ENCODE peak calls at places on chromosomes 7 and 10, in eight cellular contexts. One of them, this sample, is unnamed.

GRCh38 chr7:155420116-155420515 is 37.8 kb upstream of the EN2 start:
- DNase-seq in spleen: peak; percentile 45
- DNase-seq in transverse colon: no peak
- DNase-seq in suprapubic skin: no peak
- DNase-seq in K562: no peak
- DNase-seq in HCT116: no peak
- DNase-seq in prostate gland: no peak
- DNase-seq in breast epithelium: no peak
- DNase-seq in this sample: no peak

GRCh38 chr7:151614019-151614418 is 94.3 kb upstream of the RHEB start:
- DNase-seq in spleen: no peak
- DNase-seq in transverse colon: no peak
- DNase-seq in suprapubic skin: peak; percentile 28
- DNase-seq in K562: no peak
- DNase-seq in HCT116: no peak
- DNase-seq in prostate gland: no peak
- DNase-seq in breast epithelium: no peak
- DNase-seq in this sample: no peak

GRCh38 chr7:123609883-123610239 is 8.2 kb downstream of the ASB15 start:
- DNase-seq in spleen: no peak
- DNase-seq in transverse colon: no peak
- DNase-seq in suprapubic skin: no peak
- DNase-seq in K562: no peak
- DNase-seq in HCT116: no peak
- DNase-seq in prostate gland: no peak
- DNase-seq in breast epithelium: no peak
- DNase-seq in this sample: no peak

GRCh38 chr7:1509226-1509625 is 5.0 kb upstream of the INTS1 start:
- DNase-seq in spleen: no peak
- DNase-seq in transverse colon: no peak
- DNase-seq in suprapubic skin: no peak
- DNase-seq in K562: no peak
- DNase-seq in HCT116: no peak
- DNase-seq in prostate gland: no peak
- DNase-seq in breast epithelium: no peak
- DNase-seq in this sample: no peak

GRCh38 chr7:55509322-55509721 is 63.0 kb downstream of the VOPP1 start:
- DNase-seq in spleen: no peak
- DNase-seq in transverse colon: no peak
- DNase-seq in suprapubic skin: no peak
- DNase-seq in K562: no peak
- DNase-seq in HCT116: no peak
- DNase-seq in prostate gland: no peak
- DNase-seq in breast epithelium: no peak
- DNase-seq in this sample: no peak

GRCh38 chr10:45515630-45516029 is 141.6 kb downstream of the ALOX5 start:
- DNase-seq in spleen: no peak
- DNase-seq in transverse colon: no peak
- DNase-seq in suprapubic skin: no peak
- DNase-seq in K562: no peak
- DNase-seq in HCT116: no peak
- DNase-seq in prostate gland: no peak
- DNase-seq in breast epithelium: no peak
- DNase-seq in this sample: no peak

GRCh38 chr7:152054377-152055230 is 29.1 kb downstream of the GALNT11 start:
- DNase-seq in spleen: no peak
- DNase-seq in transverse colon: no peak
- DNase-seq in suprapubic skin: no peak
- DNase-seq in K562: no peak
- DNase-seq in HCT116: no peak
- DNase-seq in prostate gland: no peak
- DNase-seq in breast epithelium: no peak
- DNase-seq in this sample: no peak

GRCh38 chr10:126425473-126426065 is 37.3 kb upstream of the ADAM12 start:
- DNase-seq in spleen: no peak
- DNase-seq in transverse colon: no peak
- DNase-seq in suprapubic skin: no peak
- DNase-seq in K562: no peak
- DNase-seq in HCT116: no peak
- DNase-seq in prostate gland: no peak
- DNase-seq in breast epithelium: no peak
- DNase-seq in this sample: no peak

GRCh38 chr7:919114-919442 is 35.4 kb downstream of the ADAP1 start:
- DNase-seq in spleen: peak; percentile 70
- DNase-seq in transverse colon: peak; percentile 8
- DNase-seq in suprapubic skin: peak; percentile 56
- DNase-seq in K562: no peak
- DNase-seq in HCT116: no peak
- DNase-seq in prostate gland: no peak
- DNase-seq in breast epithelium: peak; percentile 12
- DNase-seq in this sample: no peak

GRCh38 chr10:112092529-112092928 is 91.0 kb downstream of the GPAM start:
- DNase-seq in spleen: no peak
- DNase-seq in transverse colon: no peak
- DNase-seq in suprapubic skin: no peak
- DNase-seq in K562: no peak
- DNase-seq in HCT116: no peak
- DNase-seq in prostate gland: no peak
- DNase-seq in breast epithelium: no peak
- DNase-seq in this sample: no peak

GRCh38 chr10:103911021-103911459 is 6.9 kb downstream of the STN1 start:
- DNase-seq in spleen: peak; percentile 81
- DNase-seq in transverse colon: no peak
- DNase-seq in suprapubic skin: no peak
- DNase-seq in K562: no peak
- DNase-seq in HCT116: no peak
- DNase-seq in prostate gland: no peak
- DNase-seq in breast epithelium: no peak
- DNase-seq in this sample: no peak

GRCh38 chr7:29189743-29190201 is 4.8 kb upstream of the CHN2 start:
- DNase-seq in spleen: peak; percentile 86
- DNase-seq in transverse colon: peak; percentile 67
- DNase-seq in suprapubic skin: peak; percentile 64
- DNase-seq in K562: peak; percentile 44
- DNase-seq in HCT116: peak; percentile 45
- DNase-seq in prostate gland: peak; percentile 58
- DNase-seq in breast epithelium: peak; percentile 55
- DNase-seq in this sample: no peak

GRCh38 chr10:21402606-21403083 is 122.8 kb downstream of the SKIDA1 start:
- DNase-seq in spleen: no peak
- DNase-seq in transverse colon: no peak
- DNase-seq in suprapubic skin: no peak
- DNase-seq in K562: no peak
- DNase-seq in HCT116: no peak
- DNase-seq in prostate gland: no peak
- DNase-seq in breast epithelium: no peak
- DNase-seq in this sample: peak; percentile 92

GRCh38 chr10:100934084-100934659 is 21.4 kb downstream of the SLF2 start:
- DNase-seq in spleen: no peak
- DNase-seq in transverse colon: no peak
- DNase-seq in suprapubic skin: no peak
- DNase-seq in K562: peak; percentile 11
- DNase-seq in HCT116: no peak
- DNase-seq in prostate gland: no peak
- DNase-seq in breast epithelium: no peak
- DNase-seq in this sample: no peak

GRCh38 chr10:4720463-4720862 is 105.5 kb upstream of the AKR1E2 start:
- DNase-seq in spleen: no peak
- DNase-seq in transverse colon: no peak
- DNase-seq in suprapubic skin: no peak
- DNase-seq in K562: no peak
- DNase-seq in HCT116: no peak
- DNase-seq in prostate gland: no peak
- DNase-seq in breast epithelium: no peak
- DNase-seq in this sample: no peak

GRCh38 chr7:40733111-40733510 is 598.3 kb downstream of the SUGCT start:
- DNase-seq in spleen: no peak
- DNase-seq in transverse colon: no peak
- DNase-seq in suprapubic skin: no peak
- DNase-seq in K562: no peak
- DNase-seq in HCT116: no peak
- DNase-seq in prostate gland: no peak
- DNase-seq in breast epithelium: no peak
- DNase-seq in this sample: no peak

GRCh38 chr7:99949645-99950228 is 20.3 kb upstream of the GJC3 start:
- DNase-seq in spleen: no peak
- DNase-seq in transverse colon: no peak
- DNase-seq in suprapubic skin: no peak
- DNase-seq in K562: peak; percentile 17
- DNase-seq in HCT116: no peak
- DNase-seq in prostate gland: peak; percentile 65
- DNase-seq in breast epithelium: no peak
- DNase-seq in this sample: no peak

DNA sequence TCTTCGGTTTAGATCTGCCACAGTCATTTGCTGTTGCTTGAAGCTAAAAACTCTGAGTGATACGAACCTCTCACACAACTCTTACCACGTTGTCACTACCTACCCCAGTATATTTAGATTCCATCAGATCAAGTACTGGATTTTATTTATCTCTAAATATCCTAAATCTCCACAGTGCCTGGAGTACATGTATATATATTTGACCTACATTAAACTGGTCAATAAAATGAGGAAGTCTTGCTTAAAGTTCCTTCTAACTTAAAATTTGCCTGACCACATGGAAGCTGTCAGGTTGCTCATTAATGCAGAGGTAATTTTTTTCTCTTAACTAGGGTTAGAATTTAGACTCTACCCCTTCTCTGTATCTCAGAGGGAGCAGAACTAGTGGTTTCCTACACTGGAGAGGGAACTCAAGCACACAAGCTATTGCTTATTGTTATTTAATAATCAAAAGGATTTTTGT is 3.1 kb upstream of the MACC1 start:
- DNase-seq in spleen: no peak
- DNase-seq in transverse colon: no peak
- DNase-seq in suprapubic skin: no peak
- DNase-seq in K562: peak; percentile 25
- DNase-seq in HCT116: no peak
- DNase-seq in prostate gland: no peak
- DNase-seq in breast epithelium: no peak
- DNase-seq in this sample: no peak
- H3K4me3 ChIP-seq in spleen: peak overlapping the region; percentile 20
- H3K4me3 ChIP-seq in transverse colon: no peak overlapping the region
- H3K4me3 ChIP-seq in suprapubic skin: no peak overlapping the region
- H3K4me3 ChIP-seq in K562: no peak overlapping the region
- H3K4me3 ChIP-seq in HCT116: no peak overlapping the region
- H3K4me3 ChIP-seq in prostate gland: no peak overlapping the region
- H3K4me3 ChIP-seq in breast epithelium: no peak overlapping the region
- H3K4me3 ChIP-seq in this sample: no peak overlapping the region

DNA sequence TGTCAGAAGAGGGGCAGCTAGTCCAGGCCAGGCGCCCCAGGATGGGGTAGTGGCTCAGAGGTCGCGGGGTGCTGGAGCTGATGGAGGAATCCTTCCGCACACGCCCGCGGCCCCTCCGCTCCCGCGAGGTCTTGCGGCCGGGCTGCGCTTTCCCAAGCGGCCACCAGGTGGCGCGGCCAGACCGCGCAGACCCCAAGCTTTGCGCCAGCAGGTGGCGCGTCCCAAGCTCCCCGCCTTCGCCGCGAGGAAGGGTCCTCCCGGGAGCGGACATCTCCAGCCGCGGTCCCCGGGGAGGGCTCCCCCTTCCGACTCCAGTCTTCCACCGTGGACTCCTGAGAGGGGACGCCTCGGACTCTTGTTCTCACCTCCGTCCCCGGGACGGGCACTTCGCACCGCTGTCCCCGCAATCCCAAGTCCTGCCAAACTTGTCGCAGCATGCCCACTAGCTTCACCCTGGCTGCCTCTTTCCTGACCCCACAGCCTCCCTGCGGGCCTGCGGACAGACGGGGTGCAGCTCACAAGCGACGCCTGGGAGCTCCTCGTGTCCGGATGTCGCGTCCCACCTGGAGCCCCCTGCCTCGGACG is 19.4 kb downstream of the KCNK18 start:
- DNase-seq in spleen: peak; percentile 95
- DNase-seq in transverse colon: peak; percentile 65
- DNase-seq in suprapubic skin: peak; percentile 74
- DNase-seq in K562: peak; percentile 72
- DNase-seq in HCT116: peak; percentile 54
- DNase-seq in prostate gland: peak; percentile 46
- DNase-seq in breast epithelium: peak; percentile 62
- DNase-seq in this sample: no peak
- TF ChIP-seq POLR2AphosphoS5 in spleen: peak; percentile 76
- TF ChIP-seq POLR2AphosphoS5 in transverse colon: no peak
- TF ChIP-seq POLR2AphosphoS5 in suprapubic skin: no peak
- TF ChIP-seq POLR2AphosphoS5 in K562: no peak
- TF ChIP-seq POLR2AphosphoS5 in HCT116: no peak
- TF ChIP-seq POLR2AphosphoS5 in prostate gland: no peak
- TF ChIP-seq POLR2AphosphoS5 in breast epithelium: no peak
- TF ChIP-seq POLR2AphosphoS5 in this sample: no peak

GRCh38 chr7:105122619-105123018 is 108.6 kb downstream of the KMT2E start:
- DNase-seq in spleen: no peak
- DNase-seq in transverse colon: no peak
- DNase-seq in suprapubic skin: no peak
- DNase-seq in K562: no peak
- DNase-seq in HCT116: no peak
- DNase-seq in prostate gland: no peak
- DNase-seq in breast epithelium: no peak
- DNase-seq in this sample: no peak

DNA sequence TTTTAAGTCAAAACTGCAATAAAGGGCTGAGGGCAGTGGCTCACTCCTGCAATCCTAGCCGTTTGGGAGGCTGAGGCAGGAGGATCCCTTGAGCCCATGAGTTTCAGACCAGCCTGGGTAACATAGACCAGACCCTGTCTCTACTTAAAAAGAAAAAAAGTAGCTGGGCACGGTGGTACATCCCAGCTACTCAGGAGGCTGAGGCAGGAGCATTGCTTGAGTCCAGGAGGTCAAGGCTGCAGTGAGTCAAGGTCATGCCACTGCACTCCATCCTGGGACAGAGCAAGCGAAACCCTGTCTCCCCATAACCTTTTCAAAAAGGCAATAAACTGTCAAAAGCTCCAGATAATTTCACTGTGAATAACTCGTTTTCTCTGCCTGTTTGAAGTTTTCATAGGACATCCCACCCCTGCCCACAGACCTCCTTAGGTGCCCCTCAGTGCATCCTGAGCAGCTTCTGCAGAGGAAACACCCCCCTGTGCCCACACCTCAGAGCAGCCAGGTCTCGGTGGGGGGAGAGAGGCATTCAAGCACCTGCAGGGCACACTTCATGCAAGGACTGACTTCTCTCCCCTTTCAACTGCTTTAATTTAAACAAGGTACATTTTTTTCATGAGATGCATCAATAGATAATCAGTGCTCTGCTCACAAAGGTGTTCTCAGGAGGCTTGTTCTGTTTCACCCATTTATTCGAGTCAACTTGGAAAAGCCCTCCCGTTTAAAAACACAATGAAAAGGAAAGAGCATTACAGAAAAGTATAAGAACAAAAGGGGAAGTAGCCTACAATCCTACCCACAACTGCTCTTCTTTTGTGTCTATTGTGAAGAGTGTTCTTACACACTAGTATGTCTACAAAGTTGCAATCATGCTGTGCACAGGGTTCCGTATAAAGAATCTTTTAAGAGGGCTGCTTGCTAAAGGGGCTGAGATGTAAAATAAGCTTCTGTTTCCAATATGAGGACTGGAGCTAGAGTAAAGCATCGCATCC is 104.9 kb downstream of the KMT2E start:
- DNase-seq in spleen: no peak
- DNase-seq in transverse colon: no peak
- DNase-seq in suprapubic skin: no peak
- DNase-seq in K562: no peak
- DNase-seq in HCT116: no peak
- DNase-seq in prostate gland: no peak
- DNase-seq in breast epithelium: no peak
- DNase-seq in this sample: no peak
- H3K27ac ChIP-seq in spleen: peak overlapping the region; percentile 30
- H3K27ac ChIP-seq in transverse colon: no peak overlapping the region
- H3K27ac ChIP-seq in suprapubic skin: no peak overlapping the region
- H3K27ac ChIP-seq in K562: no peak overlapping the region
- H3K27ac ChIP-seq in HCT116: no peak overlapping the region
- H3K27ac ChIP-seq in prostate gland: no peak overlapping the region
- H3K27ac ChIP-seq in breast epithelium: no peak overlapping the region
- H3K27ac ChIP-seq in this sample: no peak overlapping the region

GRCh38 chr10:72952901-72953223 is 1.7 kb downstream of the PLA2G12B start:
- DNase-seq in spleen: no peak
- DNase-seq in transverse colon: no peak
- DNase-seq in suprapubic skin: no peak
- DNase-seq in K562: no peak
- DNase-seq in HCT116: no peak
- DNase-seq in prostate gland: no peak
- DNase-seq in breast epithelium: no peak
- DNase-seq in this sample: no peak
- H3K4me3 ChIP-seq in spleen: no peak overlapping the region
- H3K4me3 ChIP-seq in transverse colon: no peak overlapping the region
- H3K4me3 ChIP-seq in suprapubic skin: no peak overlapping the region
- H3K4me3 ChIP-seq in K562: no peak overlapping the region
- H3K4me3 ChIP-seq in HCT116: no peak overlapping the region
- H3K4me3 ChIP-seq in prostate gland: no peak overlapping the region
- H3K4me3 ChIP-seq in breast epithelium: no peak overlapping the region
- H3K4me3 ChIP-seq in this sample: no peak overlapping the region